ENCODE peak calls at places on chromosomes 3 and 15, in nine cellular contexts. Z, O, L, C, S, E, K, H and W are unnamed samples.

GRCh38 chr15:60721706-60722105 is 242.8 kb upstream of the ICE2 start:
- DNase-seq in Z (no peak), O (no peak), L (peak; percentile 34), C (peak; percentile 35), S (peak; percentile 56), E (peak; percentile 80), K (no peak), H (no peak), W (peak; percentile 64)

GRCh38 chr3:195249057-195249770 is 21.7 kb downstream of the XXYLT1 start:
- DNase-seq in Z (no peak), O (no peak), L (no peak), C (no peak), S (no peak), E (no peak), K (no peak), H (no peak), W (no peak)

GRCh38 chr3:183295211-183295610 is 42.2 kb downstream of the B3GNT5 start:
- DNase-seq in Z (no peak), O (no peak), L (peak; percentile 37), C (peak; percentile 84), S (peak; percentile 88), E (peak; percentile 91), K (peak; percentile 98), H (no peak), W (no peak)

GRCh38 chr3:58403513-58404109 is 30.0 kb downstream of the PDHB start:
- DNase-seq in Z (no peak), O (no peak), L (no peak), C (no peak), S (no peak), E (no peak), K (no peak), H (no peak), W (no peak)

GRCh38 chr15:89034305-89034704 is 54.0 kb upstream of the ABHD2 start:
- DNase-seq in Z (peak; percentile 10), O (no peak), L (no peak), C (no peak), S (peak; percentile 52), E (peak; percentile 36), K (peak; percentile 60), H (peak; percentile 54), W (peak; percentile 87)

GRCh38 chr3:56878046-56878445 is 76.3 kb upstream of the ARHGEF3 start:
- DNase-seq in Z (no peak), O (no peak), L (no peak), C (peak; percentile 26), S (no peak), E (peak; percentile 24), K (no peak), H (no peak), W (no peak)

GRCh38 chr3:120423432-120423831 is 27.4 kb downstream of the FSTL1 start:
- DNase-seq in Z (no peak), O (no peak), L (no peak), C (no peak), S (peak; percentile 52), E (no peak), K (no peak), H (no peak), W (no peak)

GRCh38 chr3:32056559-32057290 is 49.7 kb upstream of the GPD1L start:
- DNase-seq in Z (no peak), O (no peak), L (peak; percentile 14), C (no peak), S (no peak), E (no peak), K (no peak), H (no peak), W (no peak)

GRCh38 chr15:61951949-61952348 is 108.3 kb downstream of the VPS13C start:
- DNase-seq in Z (no peak), O (no peak), L (no peak), C (peak; percentile 4), S (no peak), E (peak; percentile 4), K (peak; percentile 2), H (no peak), W (no peak)

GRCh38 chr3:5103743-5104142 is 18.3 kb upstream of the ARL8B start:
- DNase-seq in Z (no peak), O (no peak), L (no peak), C (no peak), S (no peak), E (no peak), K (no peak), H (no peak), W (no peak)

GRCh38 chr15:28128036-28128435 is 28.9 kb upstream of the OCA2 start:
- DNase-seq in Z (peak; percentile 38), O (no peak), L (no peak), C (no peak), S (no peak), E (no peak), K (no peak), H (no peak), W (no peak)

GRCh38 chr3:113019182-113020137 is 28.7 kb downstream of the GTPBP8 start:
- DNase-seq in Z (peak; percentile 90), O (peak; percentile 89), L (peak; percentile 97), C (peak; percentile 85), S (peak; percentile 98), E (peak; percentile 91), K (peak; percentile 95), H (peak; percentile 91), W (peak; percentile 96)

GRCh38 chr15:100343251-100343650 is 1.5 kb upstream of the ADAMTS17 start:
- DNase-seq in Z (no peak), O (no peak), L (no peak), C (no peak), S (no peak), E (no peak), K (no peak), H (no peak), W (no peak)

GRCh38 chr3:46998121-46998851 is 18.8 kb downstream of the NBEAL2 start:
- DNase-seq in Z (peak; percentile 77), O (peak; percentile 86), L (peak; percentile 87), C (no peak), S (peak; percentile 53), E (peak; percentile 18), K (peak; percentile 71), H (peak; percentile 64), W (peak; percentile 98)

GRCh38 chr3:46705751-46706572 is 4.8 kb downstream of the TMIE start:
- DNase-seq in Z (no peak), O (no peak), L (peak; percentile 48), C (peak; percentile 40), S (peak; percentile 77), E (peak; percentile 59), K (peak; percentile 85), H (no peak), W (peak; percentile 94)

GRCh38 chr3:129280183-129280582 is 1.5 kb downstream of the HMCES start:
- DNase-seq in Z (no peak), O (no peak), L (no peak), C (no peak), S (no peak), E (no peak), K (no peak), H (no peak), W (no peak)

GRCh38 chr3:129276385-129276784 is 2.3 kb upstream of the HMCES start:
- DNase-seq in Z (peak; percentile 99), O (no peak), L (no peak), C (no peak), S (no peak), E (no peak), K (no peak), H (no peak), W (no peak)

GRCh38 chr3:129277829-129278271 is 820 bp upstream of the HMCES start:
- DNase-seq in Z (peak; percentile 79), O (peak; percentile 15), L (peak; percentile 21), C (no peak), S (peak; percentile 47), E (peak; percentile 19), K (no peak), H (no peak), W (peak; percentile 51)

GRCh38 chr3:129278970-129279906 is 568 bp downstream of the HMCES start:
- DNase-seq in Z (peak; percentile 77), O (peak; percentile 52), L (peak; percentile 71), C (peak; percentile 75), S (peak; percentile 80), E (peak; percentile 67), K (peak; percentile 60), H (peak; percentile 22), W (peak; percentile 92)

GRCh38 chr3:129278439-129278969 is at the start of gene HMCES:
- DNase-seq in Z (peak; percentile 95), O (peak; percentile 90), L (peak; percentile 96), C (peak; percentile 62), S (peak; percentile 96), E (peak; percentile 81), K (peak; percentile 82), H (peak; percentile 77), W (peak; percentile 97)
- H3K4me1 ChIP-seq in Z (peaks cover 77% of the 10 kb centered on the region), O (peaks cover 12% of the 10 kb centered on the region), L (peaks cover 15% of the 10 kb centered on the region), C (peaks cover 17% of the 10 kb centered on the region), S (peaks cover 31% of the 10 kb centered on the region), E (peaks cover 7% of the 10 kb centered on the region), K (peaks cover 25% of the 10 kb centered on the region), H (peaks cover 22% of the 10 kb centered on the region), W (peaks cover 17% of the 10 kb centered on the region)

DNA sequence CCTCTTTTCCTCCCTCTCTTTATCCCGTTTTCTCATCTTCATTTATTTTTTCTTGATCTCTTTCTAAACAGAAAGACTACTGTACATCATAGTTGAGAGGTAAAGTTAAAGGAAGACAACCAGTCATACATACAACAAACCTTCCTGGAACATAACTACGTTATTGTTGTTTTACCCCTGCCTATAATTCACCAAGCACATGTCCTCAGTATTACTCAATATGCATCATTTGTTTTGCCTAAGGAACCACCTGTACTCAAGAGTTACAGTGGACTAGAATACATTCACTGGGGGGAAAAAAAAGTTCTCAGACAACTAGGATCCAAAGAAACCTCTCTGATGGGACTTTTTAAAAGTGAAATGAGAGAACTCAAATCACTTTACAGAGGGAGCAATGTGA is 344.7 kb upstream of the RBMS3 start:
- DNase-seq in Z (no peak), O (no peak), L (no peak), C (no peak), S (no peak), E (no peak), K (no peak), H (no peak), W (no peak)
- H3K4me2 ChIP-seq in Z (no peak overlapping the region), O (no peak overlapping the region), L (no peak overlapping the region), C (no peak overlapping the region), S (no peak overlapping the region), E (no peak overlapping the region), K (no peak overlapping the region), H (no peak overlapping the region), W (no peak overlapping the region)

GRCh38 chr3:21561472-21561871 is 189.5 kb downstream of the ZNF385D start:
- DNase-seq in Z (no peak), O (no peak), L (no peak), C (no peak), S (no peak), E (no peak), K (no peak), H (no peak), W (no peak)
- H3K9me3 ChIP-seq in Z (no peaks in the 10 kb centered on the region), O (no peaks in the 10 kb centered on the region), L (no peaks in the 10 kb centered on the region), C (no peaks in the 10 kb centered on the region), S (no peaks in the 10 kb centered on the region), E (no peaks in the 10 kb centered on the region), K (no peaks in the 10 kb centered on the region), H (no peaks in the 10 kb centered on the region), W (no peaks in the 10 kb centered on the region)

DNA sequence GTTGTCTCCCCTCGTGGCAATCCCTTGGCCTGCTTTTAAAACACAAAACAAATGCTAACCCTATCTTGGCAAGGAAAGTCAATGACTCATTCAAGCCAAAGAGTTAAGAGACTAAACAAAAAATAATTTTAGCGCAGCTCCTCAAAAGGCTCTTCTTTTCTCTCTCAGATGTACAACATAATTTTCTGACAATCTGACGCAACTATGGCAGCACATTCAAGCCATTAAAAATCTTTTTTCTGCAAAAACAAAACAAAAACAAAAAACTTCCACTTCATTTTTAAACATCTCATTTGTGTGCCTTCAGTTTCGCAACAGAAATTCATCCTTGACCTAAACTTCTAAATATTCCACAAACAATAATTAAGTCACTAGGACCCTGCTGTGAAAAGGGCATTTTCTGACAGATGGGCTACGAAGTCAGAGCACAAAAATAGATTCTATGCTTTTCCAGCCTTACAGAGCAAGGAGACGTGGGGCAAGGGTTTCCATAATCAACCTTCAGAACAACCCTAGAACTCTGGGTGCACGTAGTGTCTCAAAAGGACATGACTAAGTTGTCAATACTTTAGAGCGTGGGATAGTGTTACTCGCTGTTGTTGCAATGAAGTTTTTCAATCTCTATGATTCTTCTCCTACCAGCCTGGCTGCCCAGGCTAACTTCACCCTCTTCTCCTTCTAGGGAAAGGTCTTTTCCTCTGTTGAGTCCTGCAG is 84.3 kb downstream of the MB21D2 start:
- DNase-seq in Z (no peak), O (no peak), L (no peak), C (peak; percentile 87), S (peak; percentile 81), E (peak; percentile 92), K (peak; percentile 55), H (no peak), W (no peak)
- H3K4me1 ChIP-seq in Z (no peaks in the 10 kb centered on the region), O (no peaks in the 10 kb centered on the region), L (peaks cover 31% of the 10 kb centered on the region), C (peaks cover 60% of the 10 kb centered on the region), S (peaks cover 65% of the 10 kb centered on the region), E (peaks cover 32% of the 10 kb centered on the region), K (peaks cover 35% of the 10 kb centered on the region), H (peaks cover 52% of the 10 kb centered on the region), W (peaks cover 59% of the 10 kb centered on the region)